ENCODE peak calls at places on chromosomes 5 and 9, in four cellular contexts. One of them, this sample, is unnamed.

GRCh38 chr5:52199833-52200232 is 587.9 kb upstream of the ITGA1 start:
- DNase-seq in HCT116: no peak
- DNase-seq in HepG2: no peak
- DNase-seq in K562: no peak
- DNase-seq in this sample: no peak

GRCh38 chr9:114207034-114207815 is 51.9 kb downstream of the COL27A1 start:
- DNase-seq in K562: no peak
- DNase-seq in HepG2: no peak
- DNase-seq in HCT116: no peak
- DNase-seq in this sample: no peak

GRCh38 chr5:140322751-140323731 is 20.1 kb upstream of the PFDN1 start:
- DNase-seq in HepG2: peak
- DNase-seq in K562: no peak
- DNase-seq in HCT116: no peak
- DNase-seq in this sample: no peak

GRCh38 chr9:71647094-71647591 is 121.2 kb downstream of the CEMIP2 start:
- DNase-seq in K562: peak
- DNase-seq in HCT116: peak
- DNase-seq in HepG2: no peak
- DNase-seq in this sample: no peak

GRCh38 chr5:72871358-72872024 is 55.0 kb downstream of the TNPO1 start:
- DNase-seq in HCT116: no peak
- DNase-seq in K562: no peak
- DNase-seq in HepG2: no peak
- DNase-seq in this sample: no peak

GRCh38 chr9:15250013-15250412 is 57.0 kb downstream of the TTC39B start:
- DNase-seq in K562: no peak
- DNase-seq in HepG2: no peak
- DNase-seq in HCT116: no peak
- DNase-seq in this sample: no peak

GRCh38 chr5:103476776-103477175 is 85.8 kb downstream of the NUDT12 start:
- DNase-seq in HCT116: no peak
- DNase-seq in K562: no peak
- DNase-seq in HepG2: no peak
- DNase-seq in this sample: no peak

GRCh38 chr5:141431286-141431685 is 979 bp downstream of the PCDHGA12 start:
- DNase-seq in K562: no peak
- DNase-seq in HCT116: no peak
- DNase-seq in HepG2: no peak
- DNase-seq in this sample: no peak

GRCh38 chr9:136119259-136120118 is 814 bp upstream of the TMEM250 start:
- DNase-seq in HepG2: peak
- DNase-seq in HCT116: no peak
- DNase-seq in K562: peak
- DNase-seq in this sample: no peak

GRCh38 chr9:98259791-98260190 is 4.3 kb upstream of the TBC1D2 start:
- DNase-seq in K562: no peak
- DNase-seq in HCT116: no peak
- DNase-seq in HepG2: no peak
- DNase-seq in this sample: no peak

GRCh38 chr5:109748545-109748944 is 58.8 kb downstream of the MAN2A1 start:
- DNase-seq in HepG2: peak
- DNase-seq in HCT116: no peak
- DNase-seq in K562: no peak
- DNase-seq in this sample: no peak

GRCh38 chr5:103366938-103367549 is 108.5 kb downstream of the MACIR start:
- DNase-seq in K562: no peak
- DNase-seq in HepG2: no peak
- DNase-seq in HCT116: no peak
- DNase-seq in this sample: no peak

GRCh38 chr5:178240341-178240741 is 7.7 kb upstream of the PHYKPL start:
- DNase-seq in HepG2: no peak
- DNase-seq in K562: no peak
- DNase-seq in HCT116: no peak
- DNase-seq in this sample: no peak

GRCh38 chr9:9912459-9912858 is 700.3 kb downstream of the PTPRD start:
- DNase-seq in HepG2: no peak
- DNase-seq in K562: no peak
- DNase-seq in HCT116: no peak
- DNase-seq in this sample: no peak

GRCh38 chr9:109475526-109475925 is 22.6 kb downstream of the PTPN3 start:
- DNase-seq in HCT116: no peak
- DNase-seq in K562: no peak
- DNase-seq in HepG2: peak
- DNase-seq in this sample: no peak

GRCh38 chr5:6448622-6449464 is at the start of gene UBE2QL1:
- DNase-seq in HCT116: no peak
- DNase-seq in HepG2: no peak
- DNase-seq in K562: no peak
- DNase-seq in this sample: no peak

GRCh38 chr5:141877478-141878185 is 578 bp downstream of the PCDH1 start:
- DNase-seq in K562: no peak
- DNase-seq in HepG2: no peak
- DNase-seq in HCT116: no peak
- DNase-seq in this sample: no peak

GRCh38 chr5:1411099-1411498 is 34.1 kb downstream of the SLC6A3 start:
- DNase-seq in HepG2: no peak
- DNase-seq in HCT116: no peak
- DNase-seq in K562: no peak
- DNase-seq in this sample: no peak

GRCh38 chr9:123375725-123376132 is 19.7 kb downstream of the CRB2 start:
- DNase-seq in HCT116: no peak
- DNase-seq in HepG2: peak
- DNase-seq in K562: peak
- DNase-seq in this sample: no peak

GRCh38 chr9:2132484-2133082 is 117.4 kb downstream of the SMARCA2 start:
- DNase-seq in HCT116: peak
- DNase-seq in K562: peak
- DNase-seq in HepG2: no peak
- DNase-seq in this sample: no peak

GRCh38 chr9:722388-722980 is 119.0 kb upstream of the DMRT1 start:
- DNase-seq in K562: no peak
- DNase-seq in HCT116: no peak
- DNase-seq in HepG2: no peak
- DNase-seq in this sample: no peak

GRCh38 chr9:3824062-3824461 is 298.3 kb upstream of the RFX3 start:
- DNase-seq in HepG2: no peak
- DNase-seq in K562: no peak
- DNase-seq in HCT116: no peak
- DNase-seq in this sample: no peak

GRCh38 chr5:121741156-121741555 is 110.5 kb upstream of the FTMT start:
- DNase-seq in K562: no peak
- DNase-seq in HepG2: no peak
- DNase-seq in HCT116: no peak
- DNase-seq in this sample: no peak

GRCh38 chr9:13082796-13083195 is 196.7 kb downstream of the MPDZ start:
- DNase-seq in K562: no peak
- DNase-seq in HepG2: no peak
- DNase-seq in HCT116: no peak
- DNase-seq in this sample: no peak

GRCh38 chr5:176533390-176533789 is 3.8 kb downstream of the RNF44 start:
- DNase-seq in HepG2: no peak
- DNase-seq in K562: peak
- DNase-seq in HCT116: no peak
- DNase-seq in this sample: no peak

GRCh38 chr5:145768863-145769262 is 66.3 kb downstream of the PRELID2 start:
- DNase-seq in HCT116: no peak
- DNase-seq in K562: no peak
- DNase-seq in HepG2: no peak
- DNase-seq in this sample: no peak
- TF ChIP-seq CTCF in HCT116: no peak
- TF ChIP-seq CTCF in K562: no peak
- TF ChIP-seq CTCF in HepG2: no peak
- TF ChIP-seq CTCF in this sample: no peak

DNA sequence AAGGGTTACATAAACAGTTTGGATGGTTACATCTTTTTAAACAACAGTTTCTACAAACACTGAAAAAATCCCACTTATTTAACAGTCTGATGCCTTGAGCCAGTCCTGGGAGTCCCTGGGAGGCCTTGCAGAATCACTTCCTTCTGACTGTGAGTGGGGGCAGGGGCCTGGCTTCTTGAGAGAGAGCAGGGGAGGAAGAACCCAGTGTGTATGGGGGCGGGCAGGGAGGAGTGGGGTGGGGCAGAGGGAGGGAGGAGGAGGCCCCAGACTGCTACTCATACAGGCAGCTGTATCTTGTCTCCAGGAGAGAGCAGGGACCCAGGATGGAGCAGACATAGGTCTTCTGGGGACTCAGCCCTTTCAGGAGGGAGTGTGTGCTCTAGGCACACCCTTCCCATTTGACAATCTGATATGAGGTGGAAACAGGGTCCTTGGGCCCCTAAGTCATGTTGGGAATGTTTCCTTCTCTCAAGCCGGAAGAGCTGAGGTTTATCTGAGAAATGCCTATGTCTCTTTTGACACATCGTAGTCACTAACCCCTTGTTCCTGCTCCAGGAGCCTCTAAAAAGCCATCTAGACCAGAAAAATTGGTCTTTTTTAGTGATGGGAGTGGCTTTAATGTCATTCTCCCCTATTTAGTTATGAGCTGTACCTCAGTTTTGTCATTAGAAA is 52.8 kb downstream of the IRF1 start:
- DNase-seq in HCT116: no peak
- DNase-seq in K562: peak
- DNase-seq in HepG2: no peak
- DNase-seq in this sample: no peak
- TF ChIP-seq TCF7L2 in HCT116: no peak
- TF ChIP-seq TCF7L2 in K562: no peak
- TF ChIP-seq TCF7L2 in HepG2: no peak
- TF ChIP-seq TCF7L2 in this sample: no peak

GRCh38 chr9:129697956-129698757 is 32.7 kb downstream of the PRRX2 start:
- DNase-seq in HCT116: no peak
- DNase-seq in HepG2: no peak
- DNase-seq in K562: no peak
- DNase-seq in this sample: no peak
- H3K4me3 ChIP-seq in HCT116: peak
- H3K4me3 ChIP-seq in HepG2: no peak
- H3K4me3 ChIP-seq in K562: no peak
- H3K4me3 ChIP-seq in this sample: peak

DNA sequence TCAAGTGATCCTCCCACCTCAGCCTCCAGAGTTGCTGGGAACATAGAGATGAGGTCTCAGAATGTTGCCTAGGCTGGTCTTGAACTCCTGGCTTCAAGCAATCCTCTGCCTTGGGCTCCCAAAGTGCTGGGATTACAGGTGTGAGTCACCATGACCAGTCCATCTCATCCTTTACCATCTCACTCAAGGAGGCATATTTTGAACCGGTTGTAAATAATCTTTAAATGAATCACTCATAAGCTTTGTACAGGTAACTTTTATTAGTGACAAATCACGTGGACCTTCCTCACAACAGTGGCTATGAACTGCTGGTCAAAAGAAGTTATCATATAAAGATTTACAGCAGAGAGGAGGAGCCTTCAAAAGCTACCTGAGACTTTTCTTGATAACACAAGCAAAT is 70.7 kb downstream of the RFK start:
- DNase-seq in HCT116: no peak
- DNase-seq in HepG2: no peak
- DNase-seq in K562: no peak
- DNase-seq in this sample: no peak
- TF ChIP-seq CTCF in HCT116: no peak
- TF ChIP-seq CTCF in HepG2: no peak
- TF ChIP-seq CTCF in K562: no peak
- TF ChIP-seq CTCF in this sample: no peak

GRCh38 chr9:134895849-134896833 is 15.5 kb downstream of the FCN2 start:
- DNase-seq in HepG2: no peak
- DNase-seq in K562: no peak
- DNase-seq in HCT116: peak
- DNase-seq in this sample: no peak
- TF ChIP-seq TCF7L2 in HepG2: no peak
- TF ChIP-seq TCF7L2 in K562: no peak
- TF ChIP-seq TCF7L2 in HCT116: peak
- TF ChIP-seq TCF7L2 in this sample: no peak

GRCh38 chr9:127976943-127977871 is 3.6 kb downstream of the EEIG1 start:
- DNase-seq in HepG2: no peak
- DNase-seq in HCT116: no peak
- DNase-seq in K562: no peak
- DNase-seq in this sample: no peak

GRCh38 chr9:127974769-127975261 is 6.0 kb downstream of the EEIG1 start:
- DNase-seq in K562: no peak
- DNase-seq in HCT116: no peak
- DNase-seq in HepG2: no peak
- DNase-seq in this sample: no peak

GRCh38 chr9:127975376-127976315 is 5.1 kb downstream of the EEIG1 start:
- DNase-seq in K562: no peak
- DNase-seq in HepG2: no peak
- DNase-seq in HCT116: no peak
- DNase-seq in this sample: no peak

GRCh38 chr9:127977877-127978647 is 2.7 kb downstream of the EEIG1 start:
- DNase-seq in HepG2: no peak
- DNase-seq in HCT116: no peak
- DNase-seq in K562: peak
- DNase-seq in this sample: no peak

GRCh38 chr9:127976498-127976897 is 4.3 kb downstream of the EEIG1 start:
- DNase-seq in HepG2: no peak
- DNase-seq in K562: no peak
- DNase-seq in HCT116: no peak
- DNase-seq in this sample: no peak
- H3K4me3 ChIP-seq in HepG2: no peak
- H3K4me3 ChIP-seq in K562: no peak
- H3K4me3 ChIP-seq in HCT116: no peak
- H3K4me3 ChIP-seq in this sample: peak